ENCODE peak calls at places on chromosomes 5 and 9, in seven cellular contexts. F is adrenal gland; X is cardiac fibroblast; S is epithelial cell of proximal tubule; O is BE2C; V is AG09319; C is CD8-positive, alpha-beta T cell. G is an unnamed sample.

GRCh38 chr5:178078197-178078995 is 34.9 kb upstream of the N4BP3 start:
- DNase-seq in F (no peak), X (peak; percentile 22), S (no peak), O (no peak), V (peak; percentile 92), C (no peak), G (no peak)

GRCh38 chr5:135269224-135269623 is 129.8 kb downstream of the MACROH2A1 start:
- DNase-seq in F (no peak), X (peak; percentile 36), S (no peak), O (no peak), V (no peak), C (no peak), G (no peak)

GRCh38 chr5:14407051-14407450 is 174.5 kb upstream of the OTULINL start:
- DNase-seq in F (no peak), X (no peak), S (no peak), O (no peak), V (no peak), C (no peak), G (no peak)

GRCh38 chr5:109862301-109862700 is 172.6 kb downstream of the MAN2A1 start:
- DNase-seq in F (no peak), X (no peak), S (no peak), O (no peak), V (no peak), C (no peak), G (no peak)

GRCh38 chr5:16536246-16536645 is 70.6 kb upstream of the ZNF622 start:
- DNase-seq in F (no peak), X (peak; percentile 72), S (peak; percentile 82), O (no peak), V (no peak), C (no peak), G (no peak)

GRCh38 chr9:110156902-110157301 is 51.1 kb downstream of the C9orf152 start:
- DNase-seq in F (peak; percentile 13), X (peak; percentile 59), S (no peak), O (no peak), V (peak; percentile 67), C (peak; percentile 18), G (no peak)

GRCh38 chr5:65017636-65018035 is 248.9 kb downstream of the CWC27 start:
- DNase-seq in F (no peak), X (peak; percentile 68), S (no peak), O (no peak), V (no peak), C (no peak), G (no peak)

GRCh38 chr5:81081461-81081835 is 121.3 kb downstream of the RASGRF2 start:
- DNase-seq in F (no peak), X (no peak), S (no peak), O (no peak), V (no peak), C (no peak), G (no peak)

GRCh38 chr9:83466877-83467276 is 71.3 kb downstream of the FRMD3 start:
- DNase-seq in F (no peak), X (no peak), S (no peak), O (no peak), V (no peak), C (no peak), G (no peak)

GRCh38 chr5:40499514-40500273 is 180.0 kb upstream of the PTGER4 start:
- DNase-seq in F (no peak), X (no peak), S (no peak), O (no peak), V (no peak), C (no peak), G (no peak)

GRCh38 chr9:136219276-136219675 is 14.3 kb upstream of the LHX3 start:
- DNase-seq in F (no peak), X (no peak), S (no peak), O (no peak), V (no peak), C (no peak), G (no peak)

GRCh38 chr5:137344723-137345322 is 154.3 kb downstream of the SPOCK1 start:
- DNase-seq in F (peak; percentile 73), X (peak; percentile 94), S (peak; percentile 22), O (peak; percentile 59), V (peak; percentile 49), C (no peak), G (peak; percentile 56)

GRCh38 chr5:156838966-156839365 is 11.1 kb upstream of the PPP1R2B start:
- DNase-seq in F (peak; percentile 35), X (no peak), S (no peak), O (no peak), V (no peak), C (no peak), G (no peak)

GRCh38 chr5:57486206-57486605 is 3.6 kb upstream of the ACTBL2 start:
- DNase-seq in F (no peak), X (no peak), S (no peak), O (no peak), V (no peak), C (no peak), G (no peak)

GRCh38 chr9:132575005-132575609 is 7.3 kb upstream of the BARHL1 start:
- DNase-seq in F (peak; percentile 79), X (peak; percentile 73), S (no peak), O (peak; percentile 92), V (peak; percentile 24), C (peak; percentile 37), G (peak; percentile 92)
- TF ChIP-seq CTCF in F (peak; percentile 85), X (peak; percentile 84), S (peak; percentile 83), O (peak; percentile 98), V (peak; percentile 75), C (peak; percentile 61), G (peak; percentile 95)

GRCh38 chr5:172453986-172454354 is 355 bp downstream of the SH3PXD2B start:
- DNase-seq in F (no peak), X (peak; percentile 22), S (no peak), O (peak; percentile 46), V (no peak), C (no peak), G (peak; percentile 65)

GRCh38 chr5:172451771-172452197 is 2.5 kb downstream of the SH3PXD2B start:
- DNase-seq in F (peak; percentile 90), X (peak; percentile 85), S (peak; percentile 53), O (no peak), V (no peak), C (no peak), G (no peak)

GRCh38 chr5:172454355-172455086 is at the start of gene SH3PXD2B:
- DNase-seq in F (peak; percentile 71), X (peak; percentile 63), S (no peak), O (peak; percentile 67), V (no peak), C (peak; percentile 31), G (peak; percentile 81)

GRCh38 chr5:172452398-172453205 is 1.7 kb downstream of the SH3PXD2B start:
- DNase-seq in F (peak; percentile 75), X (peak; percentile 76), S (no peak), O (no peak), V (no peak), C (no peak), G (no peak)

DNA sequence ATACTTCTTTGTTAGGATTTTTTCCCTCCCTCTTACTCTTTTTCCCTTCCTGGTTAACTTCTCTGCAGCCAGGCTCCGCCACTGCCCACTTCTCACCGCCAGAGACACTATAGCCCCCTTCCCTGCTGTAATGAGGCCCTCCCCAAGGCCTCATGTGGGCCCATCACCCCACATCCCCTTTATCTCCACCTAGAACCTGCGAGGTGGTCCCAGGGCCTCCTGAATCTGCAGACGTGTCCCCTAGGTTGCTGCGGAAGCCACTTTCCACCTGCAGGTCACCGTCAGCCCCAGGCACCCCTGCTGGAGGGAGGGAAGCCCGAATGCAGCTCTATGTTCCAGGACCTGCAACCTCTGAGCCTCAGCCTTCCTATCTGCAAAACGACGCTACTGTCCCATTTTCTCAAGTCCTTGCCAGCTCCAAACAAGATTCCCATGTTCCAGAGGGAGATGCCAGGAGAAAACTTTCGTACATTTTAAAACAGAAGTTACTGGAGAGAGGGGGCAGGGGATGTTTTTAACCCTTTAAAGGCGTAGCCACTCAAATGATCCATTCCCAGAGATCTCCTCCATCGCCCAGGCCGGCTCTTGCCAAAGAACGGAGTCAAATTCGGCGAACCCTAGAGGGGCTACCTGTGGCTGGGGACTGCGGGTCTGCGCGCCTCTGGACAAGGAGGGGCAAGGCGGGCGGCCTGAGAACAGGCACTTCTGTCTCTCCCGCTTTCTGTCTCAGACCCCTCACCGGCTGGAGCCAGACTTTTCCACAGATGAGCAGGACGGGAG is 929 bp downstream of the SH3PXD2B start:
- DNase-seq in F (peak; percentile 68), X (peak; percentile 69), S (no peak), O (peak; percentile 26), V (no peak), C (no peak), G (peak; percentile 65)
- TF ChIP-seq CTCF in F (peak; percentile 45), X (peak; percentile 72), S (peak; percentile 35), O (peak; percentile 43), V (peak; percentile 67), C (no peak), G (peak; percentile 67)

DNA sequence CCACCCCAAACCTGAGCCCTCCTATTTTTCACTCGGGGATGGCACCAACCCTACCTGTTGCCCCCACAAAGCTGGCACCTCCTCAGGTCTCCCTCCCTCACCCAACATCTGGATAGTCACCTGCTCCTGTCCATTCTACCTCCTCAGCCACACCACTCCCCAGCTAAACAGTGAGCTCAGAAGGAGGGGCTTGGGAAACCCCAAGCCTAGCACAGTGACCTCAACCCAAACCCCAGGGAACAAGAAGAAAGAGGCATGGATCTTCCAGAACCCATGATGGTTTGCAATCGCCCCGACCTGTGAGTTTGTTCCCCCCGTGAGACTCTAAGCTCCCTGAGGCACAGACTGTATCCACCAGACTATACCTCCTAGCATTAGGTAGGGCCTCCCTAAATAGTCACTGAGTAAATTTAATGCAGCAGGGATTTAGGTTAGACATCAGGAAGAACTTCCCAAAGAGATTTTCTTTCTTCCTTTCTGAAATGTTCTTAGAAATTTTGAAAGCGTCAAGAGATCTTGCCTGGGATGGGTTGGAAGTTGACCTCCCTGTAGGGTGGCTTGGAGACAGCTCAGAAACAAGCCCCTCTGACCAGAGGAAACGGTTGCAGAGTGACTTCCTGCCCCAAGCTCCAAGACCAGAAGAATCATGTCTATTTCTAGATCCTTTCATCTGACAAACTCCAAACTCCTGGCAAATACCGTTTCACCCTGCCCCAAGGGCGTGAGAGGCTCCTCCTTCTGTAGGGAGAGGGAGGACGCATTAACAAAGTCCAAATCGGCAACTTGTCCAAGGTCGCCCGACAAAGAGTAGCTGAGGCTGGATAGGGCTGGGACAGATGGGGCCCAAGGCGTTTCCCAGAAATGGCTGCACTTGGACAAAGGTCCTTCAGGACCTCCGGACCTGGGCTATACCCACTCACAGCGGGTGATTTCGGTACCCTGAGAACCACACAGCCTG is 4.1 kb downstream of the FIBCD1 start:
- DNase-seq in F (peak; percentile 89), X (peak; percentile 22), S (no peak), O (no peak), V (no peak), C (no peak), G (no peak)
- TF ChIP-seq CTCF in F (no peak), X (no peak), S (no peak), O (no peak), V (no peak), C (no peak), G (no peak)

DNA sequence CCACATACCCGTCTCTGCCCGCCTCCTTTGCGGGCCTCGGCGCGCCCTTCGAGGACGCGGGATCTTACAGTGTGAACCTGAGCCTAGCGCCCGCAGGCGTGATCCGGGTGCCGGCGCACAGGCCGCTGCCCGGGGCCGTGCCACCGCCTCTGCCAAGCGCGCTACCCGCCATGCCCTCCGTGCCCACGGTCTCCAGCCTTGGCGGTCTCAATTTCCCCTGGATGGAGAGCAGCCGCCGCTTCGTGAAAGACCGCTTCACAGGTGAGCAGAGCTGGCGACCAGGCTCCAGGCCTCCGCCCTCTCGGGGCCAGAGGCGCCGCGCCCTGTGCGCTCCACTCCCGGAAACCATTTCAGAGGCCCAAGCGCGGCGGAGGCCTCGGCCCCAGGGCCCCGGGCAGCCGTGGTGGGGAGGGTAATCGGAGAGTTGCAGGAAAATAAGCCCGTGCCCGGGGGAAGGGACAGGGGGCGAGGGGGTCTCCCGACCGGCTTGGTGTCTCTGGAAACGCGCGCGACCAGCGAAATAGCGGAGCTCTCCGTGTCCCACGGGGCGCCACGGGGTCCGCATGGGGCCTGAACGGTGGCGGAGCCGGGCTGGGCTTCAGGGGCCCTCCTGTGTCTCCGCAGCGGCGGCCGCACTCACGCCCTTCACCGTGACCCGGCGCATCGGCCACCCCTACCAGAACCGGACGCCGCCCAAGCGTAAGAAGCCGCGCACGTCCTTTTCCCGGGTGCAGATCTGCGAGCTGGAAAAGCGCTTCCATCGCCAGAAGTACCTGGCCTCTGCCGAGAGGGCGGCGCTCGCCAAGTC is 682 bp downstream of the TLX3 start:
- DNase-seq in F (no peak), X (no peak), S (no peak), O (no peak), V (no peak), C (no peak), G (peak; percentile 42)
- TF ChIP-seq CTCF in F (no peak), X (peak; percentile 40), S (peak; percentile 37), O (no peak), V (peak; percentile 7), C (no peak), G (peak; percentile 45)